ENCODE peak calls at places on chromosome 16, in ten cellular contexts. E is A549; J is lung; W is tibial nerve; Q is tibial artery; M is fibroblast of lung; R is stomach; X is endodermal cell; A is CD4-positive, alpha-beta memory T cell; C is ascending aorta. U is an unnamed sample. For H3K4me1, the result is how much of the 10 kb centered on the place peaks cover.

GRCh38 chr16:56332464-56333079 is 92.8 kb downstream of the AMFR start:
- DNase-seq in X (peak), W (peak), J (peak), C (no peak), R (peak), A (no peak), M (peak), E (peak), Q (no peak), U (no peak)

GRCh38 chr16:29842732-29843346 is 20.2 kb downstream of the CDIPT start:
- DNase-seq in E (no peak), R (no peak), J (no peak), C (no peak), X (no peak), A (no peak), M (no peak), Q (no peak), W (no peak), U (no peak)

GRCh38 chr16:19609359-19609758 is 53.9 kb downstream of the VPS35L start:
- DNase-seq in J (no peak), X (no peak), W (no peak), A (no peak), M (peak), Q (no peak), R (no peak), C (no peak), E (no peak), U (no peak)

GRCh38 chr16:23608194-23608593 is 12.1 kb upstream of the NDUFAB1 start:
- DNase-seq in M (peak), A (no peak), J (no peak), E (no peak), X (no peak), R (no peak), Q (no peak), W (no peak), C (no peak), U (no peak)

GRCh38 chr16:27969574-27969973 is 93.9 kb downstream of the GSG1L start:
- DNase-seq in E (no peak), A (no peak), X (no peak), Q (no peak), M (no peak), C (no peak), R (no peak), J (no peak), W (no peak), U (no peak)

GRCh38 chr16:11675561-11676511 is 7.6 kb downstream of the SNN start:
- DNase-seq in C (no peak), R (peak), W (no peak), A (peak), Q (peak), X (peak), M (peak), E (peak), J (no peak), U (no peak)

GRCh38 chr16:56013962-56014552 is 138.9 kb upstream of the CES5A start:
- DNase-seq in R (no peak), Q (no peak), M (no peak), J (peak), E (no peak), X (peak), C (no peak), A (no peak), W (no peak), U (peak)

GRCh38 chr16:84662471-84662870 is 14.2 kb downstream of the KLHL36 start:
- DNase-seq in R (no peak), J (no peak), A (no peak), X (no peak), W (no peak), M (peak), Q (no peak), E (no peak), C (no peak), U (no peak)

GRCh38 chr16:6889106-6889505 is 443.5 kb upstream of the RBFOX1 start:
- DNase-seq in E (no peak), J (no peak), C (no peak), Q (no peak), R (no peak), A (no peak), X (no peak), W (no peak), M (no peak), U (no peak)

GRCh38 chr16:21033264-21033663 is 117.4 kb downstream of the DNAH3 start:
- DNase-seq in E (no peak), C (no peak), M (no peak), X (no peak), J (no peak), W (no peak), A (no peak), R (no peak), Q (no peak), U (no peak)

GRCh38 chr16:917591-918061 is 53.2 kb downstream of the LMF1 start:
- DNase-seq in C (no peak), Q (no peak), W (no peak), J (no peak), X (no peak), E (no peak), M (no peak), R (no peak), A (no peak), U (no peak)

GRCh38 chr16:228917-229730 is at the start of gene LUC7L:
- DNase-seq in X (peak), C (peak), M (peak), R (peak), E (peak), Q (peak), A (peak), W (peak), J (peak), U (peak)

GRCh38 chr16:54939537-54940278 is 9.0 kb downstream of the IRX5 start:
- DNase-seq in J (no peak), X (peak), E (no peak), Q (no peak), M (peak), R (no peak), C (no peak), A (no peak), W (no peak), U (no peak)

GRCh38 chr16:60107467-60107866 is 1373.4 kb upstream of the GOT2 start:
- DNase-seq in M (peak), R (no peak), Q (no peak), X (no peak), W (no peak), E (no peak), J (no peak), C (no peak), A (no peak), U (no peak)

GRCh38 chr16:30490210-30490609 is 17.7 kb downstream of the ITGAL start:
- DNase-seq in E (no peak), C (no peak), X (no peak), R (no peak), Q (no peak), W (no peak), A (no peak), J (no peak), M (no peak), U (no peak)

GRCh38 chr16:63067141-63067540 is 1030.9 kb upstream of the CDH8 start:
- DNase-seq in E (no peak), A (no peak), Q (no peak), R (no peak), C (no peak), M (no peak), X (no peak), W (no peak), J (no peak), U (no peak)

GRCh38 chr16:69443809-69444611 is 19.6 kb downstream of the CYB5B start:
- DNase-seq in Q (no peak), X (no peak), R (no peak), C (no peak), W (no peak), A (peak), J (no peak), M (no peak), E (no peak), U (peak)

GRCh38 chr16:56600398-56600999 is 7.9 kb upstream of the MT2A start:
- DNase-seq in A (no peak), Q (no peak), M (peak), E (peak), X (peak), W (no peak), J (no peak), R (peak), C (no peak), U (no peak)

GRCh38 chr16:18788828-18789514 is 1.2 kb downstream of the RPS15A start:
- DNase-seq in J (no peak), A (no peak), C (no peak), E (no peak), Q (no peak), R (no peak), W (no peak), X (no peak), M (peak), U (no peak)

GRCh38 chr16:46747777-46748651 is at the start of gene MYLK3:
- DNase-seq in J (no peak), Q (peak), C (no peak), E (no peak), R (no peak), M (no peak), A (no peak), W (no peak), X (peak), U (no peak)

GRCh38 chr16:525520-526180 is 1.9 kb upstream of the CAPN15 start:
- DNase-seq in X (no peak), R (no peak), W (no peak), Q (no peak), E (peak), A (peak), J (no peak), C (no peak), M (peak), U (peak)

GRCh38 chr16:8878523-8878911 is 3.6 kb upstream of the LITAFD start:
- DNase-seq in E (no peak), A (no peak), M (peak), X (peak), C (no peak), W (no peak), R (no peak), Q (no peak), J (no peak), U (no peak)

GRCh38 chr16:50202926-50203624 is 50.0 kb downstream of the TENT4B start:
- DNase-seq in C (no peak), E (peak), Q (no peak), X (no peak), W (no peak), A (no peak), R (no peak), J (no peak), M (peak), U (no peak)

GRCh38 chr16:72938426-72939164 is 109.3 kb downstream of the ZFHX3 start:
- DNase-seq in X (no peak), J (peak), Q (peak), E (peak), R (peak), W (peak), M (peak), A (no peak), C (peak), U (no peak)

GRCh38 chr16:87847467-87847784 is 21.9 kb downstream of the SLC7A5 start:
- DNase-seq in R (no peak), C (no peak), W (no peak), E (no peak), A (no peak), M (no peak), X (no peak), Q (no peak), J (no peak), U (no peak)

GRCh38 chr16:17298238-17298637 is 172.5 kb downstream of the XYLT1 start:
- DNase-seq in R (no peak), M (no peak), C (no peak), W (no peak), J (no peak), Q (no peak), E (no peak), X (no peak), A (no peak), U (no peak)

GRCh38 chr16:17301184-17301583 is 169.6 kb downstream of the XYLT1 start:
- DNase-seq in A (no peak), M (no peak), J (no peak), Q (no peak), R (no peak), E (no peak), C (no peak), X (no peak), W (no peak), U (no peak)

GRCh38 chr16:17301593-17302135 is 169.1 kb downstream of the XYLT1 start:
- DNase-seq in M (no peak), C (no peak), R (peak), J (no peak), E (no peak), Q (no peak), X (no peak), A (no peak), W (no peak), U (no peak)

GRCh38 chr16:17302213-17302612 is 168.5 kb downstream of the XYLT1 start:
- DNase-seq in W (no peak), E (no peak), J (no peak), A (no peak), X (no peak), C (no peak), M (no peak), Q (no peak), R (no peak), U (peak)

GRCh38 chr16:17299790-17300189 is 171.0 kb downstream of the XYLT1 start:
- DNase-seq in C (no peak), E (no peak), A (no peak), J (no peak), Q (no peak), M (no peak), W (no peak), R (no peak), X (peak), U (no peak)
- H3K4me1 ChIP-seq in C (under half), E (under half), A (under half), J (under half), Q (under half), M (under half), W (under half), R (under half), X (under half), U (under half)

GRCh38 chr16:70589998-70590471 is 56.3 kb upstream of the IL34 start:
- DNase-seq in J (no peak), A (no peak), Q (no peak), M (peak), W (no peak), X (no peak), R (no peak), C (peak), E (peak), U (no peak)
- H3K4me1 ChIP-seq in J (under half), A (under half), Q (under half), M (under half), W (under half), X (under half), R (under half), C (under half), E (under half), U (under half)

DNA sequence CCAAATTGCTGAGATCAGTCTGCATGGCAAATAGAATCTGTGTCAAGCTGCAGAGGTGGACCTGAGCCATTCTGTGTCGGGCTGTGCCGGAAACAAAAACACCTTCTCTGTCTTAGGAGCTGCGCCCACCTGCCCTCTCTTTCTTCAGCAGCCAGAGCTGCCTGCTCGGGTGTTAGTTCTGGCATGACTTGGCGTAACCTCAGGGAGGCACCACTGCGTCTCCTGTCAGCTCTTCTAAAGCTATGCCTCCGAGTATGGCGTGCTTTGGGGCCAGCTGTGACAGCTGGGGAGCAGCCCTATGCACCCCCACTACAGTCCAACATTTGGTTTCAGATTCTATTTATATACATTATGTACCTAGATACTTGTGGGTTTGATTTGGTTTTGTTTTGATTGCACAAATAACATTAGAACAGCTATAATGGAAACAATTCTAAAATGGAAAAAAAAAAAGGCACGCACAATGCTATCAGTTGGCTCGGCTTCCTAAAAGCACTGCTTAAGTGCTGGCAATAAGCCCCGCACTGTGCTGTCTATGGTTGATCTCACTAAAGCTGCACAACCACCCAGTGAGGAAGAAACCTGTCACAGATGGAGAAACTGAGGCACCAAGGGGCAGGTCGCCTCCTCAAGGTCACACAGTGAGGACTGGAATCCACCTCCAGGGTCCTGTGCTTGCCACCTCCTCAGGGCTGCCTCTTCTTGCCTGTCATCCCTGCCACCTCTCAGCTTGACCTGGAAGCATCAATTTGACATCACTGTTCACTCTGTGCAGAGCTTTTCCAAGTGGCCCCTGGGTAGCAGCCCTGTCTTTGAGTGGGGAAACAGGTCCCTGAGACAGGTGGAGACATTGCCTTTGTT is 18.7 kb upstream of the ADGRG1 start:
- DNase-seq in R (peak), J (no peak), E (no peak), W (no peak), X (peak), C (peak), Q (peak), M (peak), A (peak), U (peak)
- H3K4me1 ChIP-seq in R (under half), J (under half), E (half or more), W (under half), X (under half), C (under half), Q (under half), M (under half), A (under half), U (under half)

GRCh38 chr16:53435066-53435688 is 906 bp downstream of the RBL2 start:
- DNase-seq in C (peak), W (peak), Q (peak), R (peak), A (peak), E (peak), M (peak), X (peak), J (peak), U (peak)
- H3K4me1 ChIP-seq in C (under half), W (under half), Q (under half), R (under half), A (half or more), E (under half), M (under half), X (under half), J (under half), U (under half)

DNA sequence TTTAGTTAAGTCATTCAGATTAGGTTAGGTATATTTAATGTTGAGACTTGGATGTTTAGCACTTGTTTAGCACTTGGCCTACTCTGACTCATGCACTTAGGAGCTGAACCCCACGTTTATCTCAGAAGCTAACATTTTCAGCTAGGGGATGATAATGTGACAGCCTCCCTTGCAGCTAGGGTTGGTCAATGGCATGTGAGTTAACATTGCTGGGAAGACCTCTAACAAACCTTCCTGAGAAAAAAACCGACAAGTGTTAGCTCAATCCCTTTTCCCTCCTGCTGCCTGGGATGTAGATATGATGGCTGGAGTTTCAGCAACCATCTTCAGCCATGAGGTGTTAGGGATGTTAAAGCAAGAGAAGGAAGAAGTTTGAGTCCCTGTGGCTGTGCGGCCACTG is 185.0 kb upstream of the FOXF1 start:
- DNase-seq in E (no peak), X (no peak), R (no peak), W (no peak), Q (no peak), M (no peak), J (no peak), A (no peak), C (no peak), U (no peak)
- H3K4me1 ChIP-seq in E (under half), X (under half), R (under half), W (under half), Q (under half), M (under half), J (under half), A (under half), C (under half), U (under half)

DNA sequence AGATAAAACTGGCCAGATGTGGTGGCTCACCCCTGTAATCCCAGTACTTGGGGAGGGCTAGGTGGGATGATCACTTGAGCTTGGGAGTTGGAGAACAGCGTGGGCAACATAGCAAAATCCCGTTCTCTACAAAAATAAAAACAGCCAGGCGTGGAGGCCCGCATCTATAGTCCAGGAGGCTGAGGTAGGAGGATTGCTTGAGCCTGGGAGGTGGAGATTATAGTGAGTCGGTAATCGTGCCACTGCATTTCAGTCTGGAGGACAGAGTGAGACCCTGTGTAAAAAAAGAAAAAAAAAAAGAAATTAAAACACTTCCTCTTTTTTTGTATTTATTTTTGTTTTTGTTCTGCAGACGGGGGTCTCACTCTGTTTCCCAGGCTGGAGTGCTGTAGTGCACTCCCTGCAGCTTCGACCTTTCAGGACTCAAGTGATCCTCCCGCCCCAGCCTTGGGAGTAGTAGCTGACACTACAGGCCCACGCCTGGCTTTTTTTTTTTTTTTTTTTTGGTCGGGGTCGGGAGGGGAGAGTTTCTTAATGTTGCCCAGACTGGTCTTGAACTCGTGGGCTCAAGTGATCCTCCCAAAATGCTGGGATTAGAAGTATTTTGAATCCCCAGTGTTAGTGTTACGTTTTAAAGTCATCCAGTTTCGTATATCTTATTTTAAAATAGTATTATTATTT is 1.5 kb downstream of the IST1 start:
- DNase-seq in X (no peak), R (no peak), C (no peak), A (no peak), E (no peak), Q (no peak), J (no peak), W (no peak), M (no peak), U (no peak)
- H3K4me1 ChIP-seq in X (under half), R (under half), C (under half), A (half or more), E (under half), Q (under half), J (under half), W (under half), M (under half), U (under half)

DNA sequence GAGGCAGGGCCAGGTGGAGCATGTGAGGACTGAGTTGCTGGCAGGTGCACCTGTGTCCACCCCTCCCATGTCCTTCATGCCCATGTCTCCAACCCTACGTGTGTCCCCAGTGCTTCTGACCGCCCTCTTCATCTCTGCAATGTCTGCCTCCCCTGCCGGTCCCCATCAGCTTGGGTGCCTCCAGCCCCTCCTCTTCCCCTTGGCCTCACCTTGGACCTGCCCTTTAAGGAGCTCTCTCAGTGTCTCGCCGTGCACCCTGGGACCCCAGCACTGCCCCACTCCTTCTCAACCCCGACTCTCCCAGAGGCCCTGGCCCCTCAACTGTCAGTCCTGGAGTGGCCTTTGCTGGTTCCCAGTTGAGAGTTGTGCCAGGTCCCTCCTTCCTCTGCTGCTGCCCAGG is 15.0 kb downstream of the RIPOR1 start:
- DNase-seq in E (no peak), J (no peak), R (no peak), A (no peak), C (no peak), M (no peak), W (no peak), Q (no peak), X (no peak), U (no peak)
- H3K4me1 ChIP-seq in E (under half), J (under half), R (under half), A (half or more), C (under half), M (under half), W (under half), Q (under half), X (under half), U (under half)

DNA sequence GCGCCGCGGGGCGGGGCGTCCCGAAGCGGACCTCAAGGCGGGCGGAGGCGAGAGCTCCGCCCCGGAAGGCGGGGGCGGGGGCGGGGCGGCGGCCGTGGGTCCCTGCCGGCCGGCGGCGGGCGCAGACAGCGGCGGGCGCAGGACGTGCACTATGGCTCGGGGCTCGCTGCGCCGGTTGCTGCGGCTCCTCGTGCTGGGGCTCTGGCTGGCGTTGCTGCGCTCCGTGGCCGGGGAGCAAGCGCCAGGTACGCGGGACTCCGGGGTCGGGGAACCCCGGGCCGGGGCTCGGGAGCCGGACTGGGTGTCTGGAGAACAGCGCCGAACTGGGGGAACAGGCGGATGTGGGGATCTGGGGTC is at the start of gene TNFRSF12A:
- DNase-seq in J (peak), E (peak), X (peak), Q (peak), M (peak), W (peak), C (peak), A (peak), R (peak), U (peak)
- H3K4me1 ChIP-seq in J (under half), E (under half), X (under half), Q (under half), M (under half), W (under half), C (under half), A (half or more), R (under half), U (half or more)